ENCODE peak calls at places on chromosomes 4 and X, in five cellular contexts. Y is LHCN-M2, N is stromal cell of bone marrow, E is fibroblast of villous mesenchyme, K is HTR-8/SVneo. O is an unnamed sample.

GRCh38 chr4:116229420-116229819 is 856.0 kb downstream of the TRAM1L1 start:
- DNase-seq in Y (no peak), N (no peak), E (no peak), K (no peak), O (no peak)

GRCh38 chrX:26138043-26138442 is at the start of gene MAGEB18:
- DNase-seq in Y (no peak), N (no peak), E (no peak), K (no peak), O (no peak)

GRCh38 chr4:36677122-36677521 is 395.7 kb downstream of the DTHD1 start:
- DNase-seq in Y (no peak), N (no peak), E (no peak), K (no peak), O (no peak)

GRCh38 chr4:185656467-185656890 is 121.2 kb upstream of the PDLIM3 start:
- DNase-seq in Y (peak; percentile 64), N (peak; percentile 64), E (peak; percentile 34), K (peak; percentile 10), O (peak; percentile 12)

GRCh38 chr4:113695328-113696169 is 66.0 kb downstream of the CAMK2D start:
- DNase-seq in Y (no peak), N (no peak), E (peak; percentile 31), K (no peak), O (no peak)

GRCh38 chr4:99087887-99088484 is 602 bp downstream of the ADH5 start:
- DNase-seq in Y (peak; percentile 59), N (peak; percentile 73), E (peak; percentile 93), K (peak; percentile 6), O (peak; percentile 66)

GRCh38 chr4:93791570-93792195 is 36.9 kb upstream of the ATOH1 start:
- DNase-seq in Y (peak; percentile 43), N (peak; percentile 20), E (peak; percentile 43), K (peak; percentile 24), O (peak; percentile 5)

GRCh38 chrX:42755820-42756219 is 22.1 kb downstream of the PPP1R2C start:
- DNase-seq in Y (peak; percentile 62), N (peak; percentile 72), E (peak; percentile 58), K (peak; percentile 0), O (no peak)

GRCh38 chr4:147948336-147948735 is 216.4 kb downstream of the ARHGAP10 start:
- DNase-seq in Y (no peak), N (no peak), E (no peak), K (no peak), O (no peak)

GRCh38 chrX:37509349-37509748 is 62.1 kb upstream of the LANCL3 start:
- DNase-seq in Y (peak; percentile 4), N (no peak), E (peak; percentile 2), K (no peak), O (no peak)

GRCh38 chr4:78484574-78484973 is 67.0 kb upstream of the ANXA3 start:
- DNase-seq in Y (no peak), N (no peak), E (no peak), K (no peak), O (no peak)

GRCh38 chrX:17376381-17377046 is 1.5 kb downstream of the NHS start:
- DNase-seq in Y (no peak), N (no peak), E (peak; percentile 6), K (no peak), O (no peak)

GRCh38 chr4:103019319-103020124 is at the start of gene SLC9B1:
- DNase-seq in Y (peak; percentile 93), N (peak; percentile 92), E (peak; percentile 98), K (peak; percentile 68), O (peak; percentile 89)

GRCh38 chrX:100870527-100870926 is 3.6 kb downstream of the NOX1 start:
- DNase-seq in Y (no peak), N (no peak), E (no peak), K (no peak), O (no peak)

GRCh38 chrX:23616361-23616760 is 50.9 kb upstream of the PRDX4 start:
- DNase-seq in Y (peak; percentile 10), N (no peak), E (peak; percentile 23), K (peak; percentile 48), O (peak; percentile 45)

GRCh38 chr4:75985116-75985515 is 5.6 kb downstream of the SDAD1 start:
- DNase-seq in Y (peak; percentile 81), N (peak; percentile 91), E (peak; percentile 68), K (peak; percentile 10), O (peak; percentile 77)

GRCh38 chrX:12693754-12694153 is 97.5 kb upstream of the PRPS2 start:
- DNase-seq in Y (peak; percentile 33), N (peak; percentile 5), E (no peak), K (no peak), O (no peak)

GRCh38 chrX:132474522-132474921 is 14.3 kb downstream of the MBNL3 start:
- DNase-seq in Y (no peak), N (no peak), E (no peak), K (no peak), O (peak; percentile 14)

O was measured in HCEC 1CT.